ENCODE peak calls at places on chromosome 1, in ten cellular contexts. One of them, this sample, is unnamed.
A peak's percentile ranks its signal among the peaks of the same experiment; 100 is the strongest.

GRCh38 chr1:20216574-20216973 is 30.3 kb upstream of the PLA2G2C start:
- DNase-seq in coronary artery: no peak
- DNase-seq in psoas muscle: no peak
- DNase-seq in HFF-Myc: no peak
- DNase-seq in endothelial cell: no peak
- DNase-seq in CD8-positive, alpha-beta T cell: no peak
- DNase-seq in stomach: no peak
- DNase-seq in heart right ventricle: no peak
- DNase-seq in body of pancreas: no peak
- DNase-seq in astrocyte of the spinal cord: peak; percentile 5
- DNase-seq in this sample: no peak

GRCh38 chr1:71586030-71586429 is 505.2 kb upstream of the ZRANB2 start:
- DNase-seq in coronary artery: no peak
- DNase-seq in heart right ventricle: no peak
- DNase-seq in HFF-Myc: no peak
- DNase-seq in psoas muscle: no peak
- DNase-seq in endothelial cell: no peak
- DNase-seq in astrocyte of the spinal cord: no peak
- DNase-seq in stomach: no peak
- DNase-seq in CD8-positive, alpha-beta T cell: no peak
- DNase-seq in body of pancreas: no peak
- DNase-seq in this sample: no peak

GRCh38 chr1:41397943-41398342 is 36.7 kb downstream of the FOXO6 start:
- DNase-seq in HFF-Myc: no peak
- DNase-seq in heart right ventricle: no peak
- DNase-seq in endothelial cell: no peak
- DNase-seq in body of pancreas: no peak
- DNase-seq in coronary artery: no peak
- DNase-seq in psoas muscle: no peak
- DNase-seq in CD8-positive, alpha-beta T cell: no peak
- DNase-seq in astrocyte of the spinal cord: no peak
- DNase-seq in stomach: no peak
- DNase-seq in this sample: no peak

GRCh38 chr1:92795166-92795565 is 10.3 kb upstream of the EVI5 start:
- DNase-seq in astrocyte of the spinal cord: peak; percentile 60
- DNase-seq in HFF-Myc: no peak
- DNase-seq in CD8-positive, alpha-beta T cell: no peak
- DNase-seq in coronary artery: no peak
- DNase-seq in body of pancreas: no peak
- DNase-seq in endothelial cell: no peak
- DNase-seq in psoas muscle: no peak
- DNase-seq in stomach: no peak
- DNase-seq in heart right ventricle: no peak
- DNase-seq in this sample: no peak

GRCh38 chr1:226449823-226450222 is 41.9 kb upstream of the PARP1 start:
- DNase-seq in CD8-positive, alpha-beta T cell: no peak
- DNase-seq in heart right ventricle: no peak
- DNase-seq in coronary artery: no peak
- DNase-seq in HFF-Myc: no peak
- DNase-seq in endothelial cell: no peak
- DNase-seq in astrocyte of the spinal cord: no peak
- DNase-seq in psoas muscle: no peak
- DNase-seq in stomach: no peak
- DNase-seq in body of pancreas: no peak
- DNase-seq in this sample: no peak

GRCh38 chr1:36377776-36378175 is 7.9 kb downstream of the STK40 start:
- DNase-seq in astrocyte of the spinal cord: no peak
- DNase-seq in HFF-Myc: no peak
- DNase-seq in body of pancreas: no peak
- DNase-seq in psoas muscle: no peak
- DNase-seq in endothelial cell: no peak
- DNase-seq in stomach: no peak
- DNase-seq in CD8-positive, alpha-beta T cell: no peak
- DNase-seq in coronary artery: no peak
- DNase-seq in heart right ventricle: no peak
- DNase-seq in this sample: no peak

GRCh38 chr1:200739499-200740290 is 1.0 kb downstream of the CAMSAP2 start:
- DNase-seq in body of pancreas: peak; percentile 43
- DNase-seq in CD8-positive, alpha-beta T cell: no peak
- DNase-seq in heart right ventricle: peak; percentile 46
- DNase-seq in astrocyte of the spinal cord: peak; percentile 22
- DNase-seq in coronary artery: peak; percentile 73
- DNase-seq in endothelial cell: no peak
- DNase-seq in psoas muscle: peak; percentile 84
- DNase-seq in HFF-Myc: no peak
- DNase-seq in stomach: peak; percentile 38
- DNase-seq in this sample: peak; percentile 75

GRCh38 chr1:54221867-54222484 is 22.0 kb downstream of the MRPL37 start:
- DNase-seq in stomach: no peak
- DNase-seq in endothelial cell: no peak
- DNase-seq in psoas muscle: no peak
- DNase-seq in body of pancreas: no peak
- DNase-seq in astrocyte of the spinal cord: no peak
- DNase-seq in CD8-positive, alpha-beta T cell: no peak
- DNase-seq in HFF-Myc: no peak
- DNase-seq in coronary artery: no peak
- DNase-seq in heart right ventricle: no peak
- DNase-seq in this sample: no peak

GRCh38 chr1:117620440-117620839 is 14.6 kb downstream of the TENT5C start:
- DNase-seq in heart right ventricle: no peak
- DNase-seq in psoas muscle: no peak
- DNase-seq in astrocyte of the spinal cord: no peak
- DNase-seq in body of pancreas: no peak
- DNase-seq in HFF-Myc: no peak
- DNase-seq in endothelial cell: no peak
- DNase-seq in stomach: no peak
- DNase-seq in CD8-positive, alpha-beta T cell: no peak
- DNase-seq in coronary artery: peak; percentile 41
- DNase-seq in this sample: no peak

GRCh38 chr1:117623141-117623540 is 17.3 kb downstream of the TENT5C start:
- DNase-seq in astrocyte of the spinal cord: no peak
- DNase-seq in stomach: no peak
- DNase-seq in coronary artery: no peak
- DNase-seq in HFF-Myc: no peak
- DNase-seq in heart right ventricle: no peak
- DNase-seq in endothelial cell: no peak
- DNase-seq in psoas muscle: no peak
- DNase-seq in body of pancreas: no peak
- DNase-seq in CD8-positive, alpha-beta T cell: no peak
- DNase-seq in this sample: no peak

GRCh38 chr1:117622726-117623125 is 16.9 kb downstream of the TENT5C start:
- DNase-seq in coronary artery: peak; percentile 57
- DNase-seq in stomach: no peak
- DNase-seq in psoas muscle: no peak
- DNase-seq in HFF-Myc: no peak
- DNase-seq in astrocyte of the spinal cord: no peak
- DNase-seq in heart right ventricle: no peak
- DNase-seq in body of pancreas: no peak
- DNase-seq in CD8-positive, alpha-beta T cell: no peak
- DNase-seq in endothelial cell: no peak
- DNase-seq in this sample: no peak

GRCh38 chr1:117623698-117624097 is 17.9 kb downstream of the TENT5C start:
- DNase-seq in body of pancreas: no peak
- DNase-seq in coronary artery: peak; percentile 19
- DNase-seq in endothelial cell: no peak
- DNase-seq in heart right ventricle: no peak
- DNase-seq in HFF-Myc: no peak
- DNase-seq in astrocyte of the spinal cord: no peak
- DNase-seq in stomach: no peak
- DNase-seq in CD8-positive, alpha-beta T cell: no peak
- DNase-seq in psoas muscle: no peak
- DNase-seq in this sample: no peak

DNA sequence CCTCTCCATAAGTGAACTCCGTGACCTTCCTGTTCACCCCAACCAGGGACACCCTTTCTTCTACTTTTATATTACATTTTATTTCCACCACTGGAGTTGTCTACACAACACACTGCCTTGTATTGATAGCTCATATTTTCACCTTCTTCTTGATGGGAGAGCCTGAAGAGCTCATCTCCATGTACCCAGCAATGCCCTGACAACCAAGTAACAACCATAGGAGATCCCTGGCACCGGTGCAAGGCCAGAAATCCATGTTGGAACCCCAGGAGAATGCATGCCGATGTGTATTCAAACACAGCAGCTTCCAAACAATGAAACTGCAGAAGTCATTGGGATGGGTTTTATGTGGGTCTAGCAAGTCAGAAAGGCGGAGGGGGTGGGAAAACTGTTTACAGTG is 15.5 kb downstream of the TENT5C start:
- DNase-seq in stomach: no peak
- DNase-seq in HFF-Myc: no peak
- DNase-seq in heart right ventricle: no peak
- DNase-seq in body of pancreas: no peak
- DNase-seq in coronary artery: peak; percentile 49
- DNase-seq in astrocyte of the spinal cord: no peak
- DNase-seq in endothelial cell: no peak
- DNase-seq in CD8-positive, alpha-beta T cell: no peak
- DNase-seq in psoas muscle: no peak
- DNase-seq in this sample: no peak
- TF ChIP-seq CTCF in stomach: no peak
- TF ChIP-seq CTCF in HFF-Myc: no peak
- TF ChIP-seq CTCF in heart right ventricle: no peak
- TF ChIP-seq CTCF in body of pancreas: no peak
- TF ChIP-seq CTCF in coronary artery: no peak
- TF ChIP-seq CTCF in astrocyte of the spinal cord: no peak
- TF ChIP-seq CTCF in endothelial cell: no peak
- TF ChIP-seq CTCF in CD8-positive, alpha-beta T cell: no peak
- TF ChIP-seq CTCF in psoas muscle: no peak
- TF ChIP-seq CTCF in this sample: no peak

GRCh38 chr1:157367870-157368269 is 184.4 kb downstream of the FCRL5 start:
- DNase-seq in body of pancreas: no peak
- DNase-seq in heart right ventricle: no peak
- DNase-seq in CD8-positive, alpha-beta T cell: no peak
- DNase-seq in stomach: no peak
- DNase-seq in HFF-Myc: no peak
- DNase-seq in coronary artery: no peak
- DNase-seq in psoas muscle: no peak
- DNase-seq in astrocyte of the spinal cord: no peak
- DNase-seq in endothelial cell: no peak
- DNase-seq in this sample: no peak

GRCh38 chr1:157360021-157360390 is 192.3 kb downstream of the FCRL5 start:
- DNase-seq in coronary artery: no peak
- DNase-seq in heart right ventricle: no peak
- DNase-seq in stomach: no peak
- DNase-seq in endothelial cell: no peak
- DNase-seq in body of pancreas: no peak
- DNase-seq in CD8-positive, alpha-beta T cell: no peak
- DNase-seq in psoas muscle: no peak
- DNase-seq in HFF-Myc: no peak
- DNase-seq in astrocyte of the spinal cord: no peak
- DNase-seq in this sample: no peak

GRCh38 chr1:157364612-157365011 is 187.7 kb downstream of the FCRL5 start:
- DNase-seq in endothelial cell: no peak
- DNase-seq in body of pancreas: no peak
- DNase-seq in HFF-Myc: no peak
- DNase-seq in CD8-positive, alpha-beta T cell: no peak
- DNase-seq in astrocyte of the spinal cord: no peak
- DNase-seq in heart right ventricle: no peak
- DNase-seq in stomach: no peak
- DNase-seq in coronary artery: no peak
- DNase-seq in psoas muscle: no peak
- DNase-seq in this sample: no peak

GRCh38 chr1:157367091-157367739 is 185.1 kb downstream of the FCRL5 start:
- DNase-seq in astrocyte of the spinal cord: no peak
- DNase-seq in body of pancreas: no peak
- DNase-seq in coronary artery: no peak
- DNase-seq in stomach: no peak
- DNase-seq in CD8-positive, alpha-beta T cell: no peak
- DNase-seq in heart right ventricle: no peak
- DNase-seq in HFF-Myc: no peak
- DNase-seq in endothelial cell: no peak
- DNase-seq in psoas muscle: no peak
- DNase-seq in this sample: no peak

DNA sequence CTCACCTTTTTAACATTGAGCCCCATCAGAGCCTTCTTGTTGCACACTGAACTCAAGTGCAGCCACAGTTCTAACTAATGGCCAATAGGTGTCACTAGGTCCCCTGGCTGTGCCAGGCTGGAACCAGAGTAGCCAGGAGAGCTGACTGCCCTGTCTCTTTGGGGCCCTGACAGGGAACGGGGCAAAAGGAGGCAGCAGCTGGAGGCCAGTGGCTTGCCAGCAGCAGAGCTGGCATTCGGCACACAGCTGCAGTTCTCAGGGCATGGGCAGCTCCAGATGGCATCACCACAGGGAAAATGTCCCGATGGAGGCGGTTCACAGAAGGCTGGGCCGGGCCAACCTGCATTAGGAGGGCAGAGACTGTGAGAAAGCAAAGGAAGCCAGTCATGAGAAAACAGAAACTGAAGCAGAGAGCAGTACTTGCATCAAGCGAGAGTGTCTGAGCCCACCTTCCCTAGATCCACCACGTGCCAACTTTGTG is 188.6 kb downstream of the FCRL5 start:
- DNase-seq in psoas muscle: no peak
- DNase-seq in endothelial cell: peak; percentile 14
- DNase-seq in CD8-positive, alpha-beta T cell: no peak
- DNase-seq in coronary artery: no peak
- DNase-seq in heart right ventricle: no peak
- DNase-seq in stomach: peak; percentile 52
- DNase-seq in astrocyte of the spinal cord: peak; percentile 45
- DNase-seq in HFF-Myc: peak; percentile 12
- DNase-seq in body of pancreas: peak; percentile 58
- DNase-seq in this sample: peak; percentile 27
- TF ChIP-seq CTCF in psoas muscle: peak; percentile 28
- TF ChIP-seq CTCF in endothelial cell: no peak
- TF ChIP-seq CTCF in CD8-positive, alpha-beta T cell: peak; percentile 15
- TF ChIP-seq CTCF in coronary artery: no peak
- TF ChIP-seq CTCF in heart right ventricle: no peak
- TF ChIP-seq CTCF in stomach: peak; percentile 51
- TF ChIP-seq CTCF in astrocyte of the spinal cord: peak; percentile 84
- TF ChIP-seq CTCF in HFF-Myc: peak; percentile 71
- TF ChIP-seq CTCF in body of pancreas: peak; percentile 72
- TF ChIP-seq CTCF in this sample: peak; percentile 43

DNA sequence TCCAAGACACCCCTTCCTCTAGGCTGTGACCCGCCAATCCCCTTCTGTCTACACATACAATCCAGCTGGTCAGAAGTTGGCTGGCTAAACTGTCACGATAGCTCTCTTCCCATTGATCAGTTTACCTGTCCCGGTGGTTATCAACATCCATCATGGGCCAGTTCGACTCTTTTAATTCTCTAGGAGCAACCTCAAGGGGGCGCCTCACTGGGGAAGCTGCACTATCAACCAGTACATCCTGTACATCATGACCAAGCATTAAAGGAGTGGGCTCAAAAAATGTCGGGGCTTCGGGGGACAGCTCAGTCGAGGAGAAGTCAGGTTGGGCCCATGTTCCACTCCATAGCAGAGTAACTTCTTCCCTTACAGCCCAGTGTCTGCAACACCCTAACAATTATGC is 53.2 kb upstream of the B3GALNT2 start:
- DNase-seq in astrocyte of the spinal cord: no peak
- DNase-seq in heart right ventricle: no peak
- DNase-seq in CD8-positive, alpha-beta T cell: no peak
- DNase-seq in HFF-Myc: no peak
- DNase-seq in psoas muscle: no peak
- DNase-seq in endothelial cell: peak; percentile 33
- DNase-seq in coronary artery: no peak
- DNase-seq in stomach: no peak
- DNase-seq in body of pancreas: no peak
- DNase-seq in this sample: peak; percentile 11
- TF ChIP-seq CTCF in astrocyte of the spinal cord: no peak
- TF ChIP-seq CTCF in heart right ventricle: no peak
- TF ChIP-seq CTCF in CD8-positive, alpha-beta T cell: no peak
- TF ChIP-seq CTCF in HFF-Myc: peak; percentile 24
- TF ChIP-seq CTCF in psoas muscle: no peak
- TF ChIP-seq CTCF in endothelial cell: peak; percentile 28
- TF ChIP-seq CTCF in coronary artery: no peak
- TF ChIP-seq CTCF in stomach: no peak
- TF ChIP-seq CTCF in body of pancreas: no peak
- TF ChIP-seq CTCF in this sample: no peak

DNA sequence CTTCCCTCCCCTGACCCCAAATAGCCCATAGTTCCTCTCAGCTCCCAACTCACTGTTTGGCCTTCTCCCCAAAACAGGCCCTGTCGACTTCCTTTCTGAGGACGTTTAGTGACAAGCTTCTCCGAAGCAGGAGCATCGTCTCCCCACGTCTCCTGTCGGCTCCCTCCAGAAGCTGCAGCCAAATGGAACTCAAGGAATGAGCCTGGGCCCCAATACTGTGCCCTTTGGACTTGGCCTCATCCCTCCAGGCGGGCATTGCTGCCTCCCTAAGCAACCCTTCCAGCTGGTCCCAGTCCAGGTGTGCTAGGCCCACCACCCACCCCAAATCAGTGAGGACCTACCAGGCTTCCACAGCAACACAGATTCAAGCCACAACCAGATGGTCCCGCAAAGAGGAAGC is 33.0 kb downstream of the ACOT7 start:
- DNase-seq in endothelial cell: no peak
- DNase-seq in coronary artery: no peak
- DNase-seq in heart right ventricle: no peak
- DNase-seq in psoas muscle: no peak
- DNase-seq in CD8-positive, alpha-beta T cell: no peak
- DNase-seq in body of pancreas: no peak
- DNase-seq in HFF-Myc: no peak
- DNase-seq in astrocyte of the spinal cord: no peak
- DNase-seq in stomach: no peak
- DNase-seq in this sample: no peak
- TF ChIP-seq CTCF in endothelial cell: no peak
- TF ChIP-seq CTCF in coronary artery: no peak
- TF ChIP-seq CTCF in heart right ventricle: no peak
- TF ChIP-seq CTCF in psoas muscle: no peak
- TF ChIP-seq CTCF in CD8-positive, alpha-beta T cell: no peak
- TF ChIP-seq CTCF in body of pancreas: no peak
- TF ChIP-seq CTCF in HFF-Myc: no peak
- TF ChIP-seq CTCF in astrocyte of the spinal cord: no peak
- TF ChIP-seq CTCF in stomach: no peak
- TF ChIP-seq CTCF in this sample: no peak